ENCODE peak calls at places on chromosomes 7 and 10, in ten cellular contexts. L, H, S, F, U, E, P, K, X and Q are unnamed samples.

GRCh38 chr10:48774416-48775205 is 89.9 kb downstream of the WDFY4 start:
- DNase-seq in L (no peak), H (no peak), S (no peak), F (no peak), U (no peak), E (no peak), P (no peak), K (no peak), X (no peak), Q (no peak)

GRCh38 chr10:131778385-131778784 is 122.4 kb upstream of the PPP2R2D start:
- DNase-seq in L (no peak), H (no peak), S (no peak), F (no peak), U (no peak), E (peak), P (no peak), K (no peak), X (no peak), Q (peak)

GRCh38 chr10:78924319-78925003 is 144.3 kb upstream of the ZMIZ1 start:
- DNase-seq in L (no peak), H (no peak), S (no peak), F (peak), U (peak), E (no peak), P (no peak), K (no peak), X (no peak), Q (no peak)

GRCh38 chr7:67671006-67671405 is 674.4 kb downstream of the TYW1 start:
- DNase-seq in L (no peak), H (no peak), S (no peak), F (no peak), U (no peak), E (no peak), P (no peak), K (no peak), X (no peak), Q (no peak)

GRCh38 chr7:132575336-132575986 is 809 bp downstream of the PLXNA4 start:
- DNase-seq in L (no peak), H (peak), S (no peak), F (peak), U (no peak), E (no peak), P (no peak), K (peak), X (peak), Q (no peak)

GRCh38 chr7:111018447-111018846 is 72.5 kb upstream of the LRRN3 start:
- DNase-seq in L (no peak), H (no peak), S (no peak), F (no peak), U (no peak), E (no peak), P (no peak), K (no peak), X (no peak), Q (no peak)

GRCh38 chr7:15618275-15618674 is 56.5 kb upstream of the AGMO start:
- DNase-seq in L (no peak), H (no peak), S (no peak), F (no peak), U (no peak), E (no peak), P (no peak), K (no peak), X (no peak), Q (no peak)

GRCh38 chr7:1752771-1753562 is 82.9 kb downstream of the ELFN1 start:
- DNase-seq in L (no peak), H (no peak), S (no peak), F (no peak), U (no peak), E (no peak), P (no peak), K (no peak), X (peak), Q (no peak)

GRCh38 chr7:24966802-24967201 is 13.2 kb downstream of the OSBPL3 start:
- DNase-seq in L (no peak), H (no peak), S (no peak), F (no peak), U (no peak), E (no peak), P (no peak), K (peak), X (no peak), Q (no peak)

GRCh38 chr10:78805176-78805575 is 263.6 kb upstream of the ZMIZ1 start:
- DNase-seq in L (no peak), H (no peak), S (no peak), F (no peak), U (no peak), E (no peak), P (no peak), K (peak), X (no peak), Q (no peak)

GRCh38 chr7:156206174-156206573 is 393.9 kb upstream of the SHH start:
- DNase-seq in L (no peak), H (no peak), S (no peak), F (no peak), U (no peak), E (no peak), P (no peak), K (no peak), X (no peak), Q (no peak)

GRCh38 chr10:69123306-69123746 is 652 bp upstream of the VPS26A start:
- DNase-seq in L (no peak), H (no peak), S (no peak), F (peak), U (no peak), E (no peak), P (peak), K (peak), X (no peak), Q (no peak)

GRCh38 chr7:128755075-128755474 is 15.9 kb downstream of the CALU start:
- DNase-seq in L (no peak), H (no peak), S (no peak), F (no peak), U (no peak), E (no peak), P (no peak), K (no peak), X (no peak), Q (no peak)

GRCh38 chr7:133054167-133054840 is 27.6 kb downstream of the CHCHD3 start:
- DNase-seq in L (no peak), H (no peak), S (no peak), F (no peak), U (no peak), E (no peak), P (no peak), K (peak), X (no peak), Q (no peak)

GRCh38 chr10:24894309-24894708 is 58.1 kb downstream of the PRTFDC1 start:
- DNase-seq in L (no peak), H (no peak), S (no peak), F (no peak), U (no peak), E (no peak), P (no peak), K (peak), X (no peak), Q (no peak)

GRCh38 chr7:116679495-116679894 is 7.5 kb downstream of the MET start:
- DNase-seq in L (no peak), H (no peak), S (no peak), F (no peak), U (no peak), E (no peak), P (no peak), K (no peak), X (no peak), Q (no peak)

GRCh38 chr7:25149844-25150243 is 24.8 kb upstream of the CYCS start:
- DNase-seq in L (no peak), H (no peak), S (no peak), F (no peak), U (no peak), E (no peak), P (no peak), K (no peak), X (no peak), Q (no peak)

GRCh38 chr7:131604841-131605279 is 48.4 kb upstream of the PODXL start:
- DNase-seq in L (no peak), H (no peak), S (no peak), F (no peak), U (no peak), E (no peak), P (no peak), K (peak), X (no peak), Q (no peak)

GRCh38 chr10:119191881-119192280 is 13.3 kb upstream of the PRDX3 start:
- DNase-seq in L (no peak), H (no peak), S (no peak), F (no peak), U (no peak), E (no peak), P (no peak), K (no peak), X (no peak), Q (no peak)

GRCh38 chr10:34677132-34677531 is 138.0 kb downstream of the PARD3 start:
- DNase-seq in L (no peak), H (no peak), S (no peak), F (no peak), U (no peak), E (no peak), P (no peak), K (no peak), X (no peak), Q (no peak)

GRCh38 chr10:74836855-74837254 is 10.5 kb downstream of the KAT6B start:
- DNase-seq in L (no peak), H (no peak), S (no peak), F (no peak), U (no peak), E (no peak), P (no peak), K (no peak), X (no peak), Q (no peak)

GRCh38 chr7:36306722-36307121 is 82.9 kb upstream of the ANLN start:
- DNase-seq in L (no peak), H (no peak), S (no peak), F (no peak), U (no peak), E (peak), P (no peak), K (no peak), X (no peak), Q (peak)

GRCh38 chr10:20768849-20769248 is 128.3 kb downstream of the NEBL start:
- DNase-seq in L (no peak), H (no peak), S (no peak), F (no peak), U (no peak), E (no peak), P (no peak), K (peak), X (peak), Q (no peak)

GRCh38 chr7:1344981-1345701 is 112.5 kb downstream of the UNCX start:
- DNase-seq in L (no peak), H (no peak), S (no peak), F (no peak), U (no peak), E (no peak), P (no peak), K (no peak), X (no peak), Q (no peak)

GRCh38 chr10:201328-201771 is 66.1 kb downstream of the ZMYND11 start:
- DNase-seq in L (no peak), H (no peak), S (no peak), F (no peak), U (no peak), E (no peak), P (no peak), K (peak), X (no peak), Q (no peak)

GRCh38 chr10:112022196-112022595 is 161.4 kb downstream of the GPAM start:
- DNase-seq in L (no peak), H (no peak), S (no peak), F (no peak), U (no peak), E (no peak), P (no peak), K (no peak), X (no peak), Q (no peak)

GRCh38 chr10:9823268-9823930 is 1194.3 kb upstream of the CELF2 start:
- DNase-seq in L (no peak), H (no peak), S (no peak), F (no peak), U (no peak), E (no peak), P (no peak), K (no peak), X (no peak), Q (no peak)

GRCh38 chr10:79229830-79230562 is 117.3 kb upstream of the PPIF start:
- DNase-seq in L (no peak), H (peak), S (no peak), F (no peak), U (no peak), E (no peak), P (no peak), K (no peak), X (peak), Q (no peak)

GRCh38 chr10:118045842-118046490 is 775 bp downstream of the RAB11FIP2 start:
- DNase-seq in L (no peak), H (no peak), S (no peak), F (peak), U (no peak), E (peak), P (peak), K (no peak), X (peak), Q (peak)

GRCh38 chr10:71241114-71241898 is 28.9 kb downstream of the UNC5B start:
- DNase-seq in L (no peak), H (no peak), S (no peak), F (no peak), U (no peak), E (no peak), P (no peak), K (peak), X (peak), Q (no peak)

GRCh38 chr7:128137096-128137655 is 103.9 kb upstream of the LEP start:
- DNase-seq in L (no peak), H (no peak), S (no peak), F (peak), U (no peak), E (no peak), P (no peak), K (peak), X (peak), Q (no peak)

GRCh38 chr7:19851504-19851903 is 78.1 kb upstream of the TMEM196 start:
- DNase-seq in L (no peak), H (no peak), S (no peak), F (no peak), U (no peak), E (no peak), P (no peak), K (no peak), X (no peak), Q (no peak)